ENCODE peak calls at places on chromosomes 3 and 15, in nine cellular contexts. D is upper lobe of left lung; O is activated CD8-positive, alpha-beta T cell treated with anti-CD3 and anti-CD28 coated beads for 36 hours; Z is heart right ventricle; H is cardiac fibroblast; E is colonic mucosa; W is adrenal gland; B is fibroblast of pulmonary artery; X is pancreas. N is an unnamed sample.

GRCh38 chr3:9679476-9680097 is 24.0 kb upstream of the CPNE9 start:
- DNase-seq in E (no peak), W (no peak), H (no peak), Z (no peak), B (no peak), O (no peak), D (no peak), X (no peak), N (no peak)

GRCh38 chr3:126487151-126487771 is 11.6 kb upstream of the ZXDC start:
- DNase-seq in D (peak), W (peak), H (peak), B (peak), Z (peak), E (no peak), X (no peak), O (peak), N (no peak)

GRCh38 chr3:158936530-158937113 is 134.8 kb downstream of the MFSD1 start:
- DNase-seq in W (no peak), Z (no peak), B (no peak), O (no peak), D (no peak), X (no peak), H (no peak), E (no peak), N (no peak)

GRCh38 chr3:157398598-157398997 is 38.1 kb upstream of the PTX3 start:
- DNase-seq in B (no peak), D (no peak), Z (no peak), X (no peak), O (no peak), W (no peak), E (no peak), H (no peak), N (no peak)

GRCh38 chr3:44885618-44886017 is 11.2 kb downstream of the TGM4 start:
- DNase-seq in Z (no peak), H (peak), X (no peak), E (no peak), W (peak), D (no peak), O (no peak), B (peak), N (no peak)

GRCh38 chr15:98823012-98823458 is 174.7 kb downstream of the IGF1R start:
- DNase-seq in B (peak), E (no peak), W (no peak), O (no peak), Z (no peak), H (peak), D (peak), X (no peak), N (no peak)

GRCh38 chr15:31802761-31803160 is 227.6 kb upstream of the CHRNA7 start:
- DNase-seq in E (no peak), O (no peak), W (no peak), Z (no peak), D (no peak), X (no peak), H (no peak), B (no peak), N (no peak)

GRCh38 chr3:100402150-100402706 is 889 bp downstream of the LNP1 start:
- DNase-seq in Z (no peak), B (peak), E (no peak), O (no peak), W (no peak), X (no peak), D (no peak), H (peak), N (no peak)

GRCh38 chr3:194337965-194338753 is 13.0 kb downstream of the CPN2 start:
- DNase-seq in H (peak), X (no peak), D (no peak), W (no peak), B (peak), O (no peak), E (no peak), Z (no peak), N (no peak)

GRCh38 chr3:42256135-42256819 is 9.7 kb downstream of the CCK start:
- DNase-seq in X (no peak), H (no peak), D (no peak), W (no peak), O (no peak), E (no peak), B (peak), Z (no peak), N (no peak)

GRCh38 chr3:156161172-156161571 is 40.8 kb downstream of the KCNAB1 start:
- DNase-seq in W (no peak), B (no peak), O (peak), E (no peak), D (no peak), X (no peak), Z (no peak), H (no peak), N (no peak)

GRCh38 chr15:34206016-34206415 is 3.9 kb downstream of the KATNBL1 start:
- DNase-seq in X (no peak), O (no peak), D (no peak), Z (no peak), B (no peak), H (no peak), E (no peak), W (no peak), N (no peak)

GRCh38 chr15:33801954-33802353 is 166.3 kb upstream of the CHRM5 start:
- DNase-seq in H (no peak), W (no peak), D (no peak), Z (no peak), X (no peak), O (no peak), E (no peak), B (no peak), N (no peak)

GRCh38 chr3:127953636-127954035 is 38.6 kb downstream of the KBTBD12 start:
- DNase-seq in D (no peak), B (no peak), Z (no peak), W (no peak), X (no peak), H (peak), O (no peak), E (no peak), N (no peak)

GRCh38 chr15:85463273-85463937 is 83.0 kb downstream of the AKAP13 start:
- DNase-seq in X (no peak), O (no peak), D (no peak), W (no peak), Z (no peak), E (no peak), B (no peak), H (no peak), N (no peak)

GRCh38 chr15:101138913-101139880 is 112.7 kb downstream of the CHSY1 start:
- DNase-seq in Z (no peak), B (no peak), E (no peak), X (no peak), D (no peak), W (no peak), O (no peak), H (no peak), N (no peak)

GRCh38 chr15:70795311-70795665 is 31.9 kb upstream of the UACA start:
- DNase-seq in E (no peak), D (no peak), B (peak), X (no peak), Z (no peak), H (peak), W (no peak), O (no peak), N (no peak)

GRCh38 chr3:66336358-66336766 is 115.6 kb downstream of the SLC25A26 start:
- DNase-seq in B (peak), W (no peak), X (no peak), H (peak), D (no peak), E (no peak), Z (no peak), O (no peak), N (no peak)

GRCh38 chr15:89799011-89799924 is 15.4 kb downstream of the ANPEP start:
- DNase-seq in D (no peak), Z (no peak), B (no peak), W (no peak), H (no peak), O (no peak), X (peak), E (no peak), N (no peak)

GRCh38 chr3:8835385-8835784 is 66.0 kb upstream of the OXTR start:
- DNase-seq in O (no peak), B (no peak), Z (no peak), E (no peak), D (no peak), H (no peak), W (no peak), X (no peak), N (no peak)

GRCh38 chr15:56124391-56124790 is 119.3 kb downstream of the RFX7 start:
- DNase-seq in E (no peak), W (no peak), Z (no peak), H (no peak), O (no peak), X (no peak), D (no peak), B (no peak), N (no peak)

GRCh38 chr3:101674518-101674917 is 2.4 kb downstream of the ZBTB11 start:
- DNase-seq in Z (no peak), H (no peak), E (no peak), X (no peak), W (no peak), O (no peak), D (no peak), B (no peak), N (no peak)

GRCh38 chr15:92954578-92954977 is 54.5 kb downstream of the CHD2 start:
- DNase-seq in H (no peak), D (no peak), O (peak), W (no peak), B (no peak), Z (no peak), X (no peak), E (no peak), N (no peak)

GRCh38 chr15:42547926-42548257 is 701 bp downstream of the LRRC57 start:
- DNase-seq in W (no peak), D (no peak), X (no peak), O (no peak), E (no peak), H (peak), Z (no peak), B (peak), N (no peak)

GRCh38 chr3:151890721-151891141 is 17.3 kb downstream of the SUCNR1 start:
- DNase-seq in Z (no peak), H (no peak), E (no peak), X (no peak), W (no peak), B (no peak), D (no peak), O (no peak), N (no peak)

GRCh38 chr3:179967622-179968021 is 69.1 kb downstream of the PEX5L start:
- DNase-seq in D (no peak), O (peak), W (no peak), B (peak), X (no peak), E (no peak), Z (no peak), H (no peak), N (no peak)

GRCh38 chr3:193872265-193872753 is 263.6 kb upstream of the HES1 start:
- DNase-seq in H (peak), X (peak), O (peak), Z (no peak), E (peak), W (no peak), B (peak), D (peak), N (no peak)

GRCh38 chr15:44157679-44158078 is 37.4 kb downstream of the FRMD5 start:
- DNase-seq in E (no peak), X (no peak), O (no peak), B (peak), D (no peak), Z (no peak), H (peak), W (no peak), N (no peak)

DNA sequence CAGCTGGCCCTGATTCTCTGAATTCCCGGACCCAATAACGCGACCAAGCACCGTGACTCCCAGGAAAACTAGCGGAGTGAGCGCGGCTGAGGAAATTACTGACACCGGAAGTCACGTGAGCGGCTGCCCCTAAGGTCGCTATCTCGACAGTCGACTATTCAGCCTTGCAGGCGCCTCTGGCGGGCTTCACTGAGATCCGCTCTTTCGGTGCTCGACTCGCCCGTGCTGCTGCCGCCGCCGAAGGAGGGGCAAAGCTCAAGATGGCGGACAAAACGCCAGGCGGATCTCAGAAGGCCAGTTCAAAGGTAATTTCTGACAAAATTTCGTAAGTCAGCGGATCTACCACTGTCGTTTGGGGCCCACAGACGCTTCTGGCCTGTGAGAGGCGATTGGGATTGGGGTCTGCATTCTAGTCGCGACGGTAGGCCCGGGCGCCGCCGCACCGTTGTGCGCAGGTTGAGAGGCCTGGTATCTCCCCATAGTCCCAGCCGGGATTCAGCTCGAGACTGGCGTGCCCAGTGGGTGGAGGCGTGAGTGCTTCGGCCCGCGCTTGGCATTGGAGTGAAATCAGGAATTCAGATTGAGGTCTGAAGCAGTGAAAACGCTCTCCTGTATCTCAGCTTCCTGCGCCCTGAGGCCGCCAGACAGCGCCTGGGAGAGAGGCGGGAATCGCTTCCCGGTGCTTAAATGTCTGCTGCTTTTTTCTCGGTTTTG is at the start of gene U2SURP:
- DNase-seq in O (peak), W (peak), B (peak), E (peak), H (peak), D (peak), Z (peak), X (peak), N (peak)
- TF ChIP-seq CTCF in O (no peak), W (peak), B (no peak), E (no peak), H (no peak), D (peak), Z (no peak), X (no peak), N (no peak)

GRCh38 chr3:160225181-160226025 is at the start of gene C3orf80:
- DNase-seq in X (peak), H (peak), B (peak), W (peak), D (peak), Z (peak), O (peak), E (peak), N (peak)
- TF ChIP-seq CTCF in X (no peak), H (no peak), B (no peak), W (peak), D (peak), Z (no peak), O (no peak), E (no peak), N (peak)

DNA sequence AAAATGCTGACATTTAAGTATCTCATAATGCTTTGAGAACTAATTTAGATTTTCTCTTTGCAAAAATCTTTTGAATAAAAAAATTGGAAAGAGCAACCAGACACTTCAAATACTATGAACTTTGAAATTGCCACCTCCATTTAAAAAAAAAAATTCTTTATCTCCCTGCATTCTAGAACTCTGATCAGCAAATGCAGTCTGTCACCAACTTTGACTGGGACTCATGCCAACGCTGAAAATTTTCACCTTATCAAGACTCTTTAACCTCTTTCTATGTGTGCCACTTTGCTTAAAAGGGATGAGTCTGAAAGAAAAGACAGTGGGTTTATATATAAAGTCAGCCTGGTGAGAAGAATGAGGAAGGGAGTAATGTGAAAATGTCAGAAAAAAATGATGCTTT is 191.2 kb upstream of the ARPP21 start:
- DNase-seq in O (no peak), Z (no peak), H (no peak), W (no peak), B (no peak), E (no peak), X (no peak), D (no peak), N (no peak)
- TF ChIP-seq CTCF in O (no peak), Z (no peak), H (no peak), W (no peak), B (no peak), E (no peak), X (no peak), D (no peak), N (no peak)

GRCh38 chr3:197523551-197523950 is 32.2 kb downstream of the BDH1 start:
- DNase-seq in W (no peak), E (no peak), D (no peak), Z (no peak), H (no peak), B (no peak), X (no peak), O (no peak), N (no peak)

GRCh38 chr3:197527569-197527968 is 28.2 kb downstream of the BDH1 start:
- DNase-seq in D (no peak), W (no peak), H (no peak), O (no peak), B (no peak), E (no peak), Z (no peak), X (no peak), N (no peak)

GRCh38 chr3:197524128-197524527 is 31.6 kb downstream of the BDH1 start:
- DNase-seq in E (no peak), D (no peak), X (no peak), B (no peak), H (no peak), O (no peak), W (no peak), Z (no peak), N (no peak)

GRCh38 chr3:197528190-197528589 is 27.6 kb downstream of the BDH1 start:
- DNase-seq in O (no peak), B (no peak), H (no peak), Z (no peak), D (no peak), X (no peak), W (no peak), E (no peak), N (no peak)

DNA sequence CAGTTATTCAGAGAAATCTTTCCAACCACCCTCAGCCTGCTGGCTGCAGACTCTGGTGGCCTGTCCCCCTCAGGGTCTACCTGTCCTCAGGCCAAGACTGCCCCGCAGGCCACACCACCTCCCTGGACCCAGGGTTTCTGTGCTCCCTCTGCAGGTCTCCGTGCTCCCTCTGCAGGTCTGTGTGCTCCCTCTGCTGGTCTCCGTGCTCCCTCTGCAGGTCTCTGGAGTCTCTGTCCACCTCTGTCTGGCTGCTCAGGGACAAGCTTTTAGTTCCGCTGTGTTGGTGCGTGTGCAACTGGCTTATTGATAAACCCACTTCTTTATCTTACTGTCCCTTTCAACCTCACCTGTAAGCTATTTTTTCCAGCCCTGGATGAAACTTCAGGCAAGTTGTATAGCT is 30.1 kb downstream of the BDH1 start:
- DNase-seq in X (no peak), Z (no peak), O (no peak), E (no peak), H (peak), B (peak), W (no peak), D (no peak), N (no peak)
- TF ChIP-seq CTCF in X (no peak), Z (no peak), O (no peak), E (no peak), H (peak), B (peak), W (peak), D (no peak), N (no peak)